ENCODE peak calls at places on chromosomes 6 and 20, in ten cellular contexts. U, V, B, D, Q, Y, M, W, L and J are unnamed samples.

GRCh38 chr6:42104807-42105713 is 37.4 kb downstream of the C6orf132 start:
- DNase-seq in U (no peak), V (no peak), B (no peak), D (no peak), Q (no peak), Y (no peak), M (peak), W (peak), L (no peak), J (no peak)

GRCh38 chr20:49896204-49896603 is 19.1 kb downstream of the SPATA2 start:
- DNase-seq in U (no peak), V (no peak), B (no peak), D (no peak), Q (no peak), Y (no peak), M (no peak), W (no peak), L (no peak), J (no peak)

GRCh38 chr20:15236812-15237211 is 899.4 kb upstream of the FLRT3 start:
- DNase-seq in U (no peak), V (peak), B (peak), D (no peak), Q (peak), Y (peak), M (no peak), W (no peak), L (peak), J (peak)

GRCh38 chr20:44720617-44720993 is 5.4 kb downstream of the CCN5 start:
- DNase-seq in U (no peak), V (peak), B (peak), D (no peak), Q (peak), Y (peak), M (no peak), W (peak), L (peak), J (no peak)

GRCh38 chr20:1326031-1326930 is 2.7 kb downstream of the SDCBP2 start:
- DNase-seq in U (no peak), V (peak), B (peak), D (no peak), Q (no peak), Y (no peak), M (no peak), W (no peak), L (peak), J (no peak)

GRCh38 chr6:27161946-27162603 is 85.4 kb upstream of the PRSS16 start:
- DNase-seq in U (no peak), V (peak), B (peak), D (no peak), Q (peak), Y (no peak), M (peak), W (no peak), L (peak), J (peak)

GRCh38 chr6:1080453-1081328 is 231.2 kb upstream of the FOXQ1 start:
- DNase-seq in U (no peak), V (no peak), B (no peak), D (no peak), Q (no peak), Y (no peak), M (no peak), W (no peak), L (no peak), J (no peak)

GRCh38 chr20:56217820-56218219 is 30.7 kb upstream of the MC3R start:
- DNase-seq in U (no peak), V (no peak), B (no peak), D (no peak), Q (peak), Y (no peak), M (no peak), W (no peak), L (no peak), J (no peak)

GRCh38 chr6:110875548-110876169 is 1.1 kb downstream of the AMD1 start:
- DNase-seq in U (peak), V (peak), B (peak), D (peak), Q (peak), Y (no peak), M (peak), W (peak), L (no peak), J (peak)

GRCh38 chr20:50673146-50673830 is 18.1 kb downstream of the RIPOR3 start:
- DNase-seq in U (no peak), V (no peak), B (peak), D (no peak), Q (no peak), Y (no peak), M (peak), W (no peak), L (no peak), J (no peak)

GRCh38 chr20:57620274-57620990 is at the start of gene ZBP1:
- DNase-seq in U (peak), V (no peak), B (no peak), D (peak), Q (no peak), Y (no peak), M (no peak), W (no peak), L (no peak), J (peak)

GRCh38 chr20:20743511-20744169 is 31.2 kb upstream of the RALGAPA2 start:
- DNase-seq in U (peak), V (peak), B (peak), D (peak), Q (peak), Y (no peak), M (no peak), W (peak), L (no peak), J (no peak)

GRCh38 chr6:82322386-82322785 is 41.2 kb upstream of the TPBG start:
- DNase-seq in U (no peak), V (no peak), B (peak), D (no peak), Q (no peak), Y (no peak), M (no peak), W (no peak), L (no peak), J (no peak)

GRCh38 chr20:1489764-1490436 is 1.3 kb downstream of the SIRPB2 start:
- DNase-seq in U (peak), V (no peak), B (no peak), D (no peak), Q (no peak), Y (peak), M (no peak), W (no peak), L (no peak), J (no peak)

GRCh38 chr6:19759117-19759880 is 77.9 kb upstream of the ID4 start:
- DNase-seq in U (no peak), V (peak), B (peak), D (no peak), Q (no peak), Y (peak), M (no peak), W (no peak), L (peak), J (no peak)

GRCh38 chr20:845226-845868 is 11.8 kb downstream of the FAM110A start:
- DNase-seq in U (no peak), V (no peak), B (no peak), D (peak), Q (no peak), Y (no peak), M (no peak), W (no peak), L (no peak), J (no peak)

GRCh38 chr20:44702776-44703175 is 12.4 kb upstream of the CCN5 start:
- DNase-seq in U (peak), V (peak), B (peak), D (peak), Q (no peak), Y (no peak), M (no peak), W (peak), L (peak), J (peak)

GRCh38 chr20:62825288-62825993 is 8.6 kb downstream of the COL9A3 start:
- DNase-seq in U (no peak), V (no peak), B (no peak), D (no peak), Q (no peak), Y (no peak), M (no peak), W (no peak), L (no peak), J (no peak)

GRCh38 chr6:50655848-50656453 is 57.4 kb upstream of the TFAP2D start:
- DNase-seq in U (no peak), V (no peak), B (no peak), D (no peak), Q (peak), Y (peak), M (peak), W (no peak), L (peak), J (peak)

GRCh38 chr6:87297115-87297514 is 25.3 kb upstream of the SMIM8 start:
- DNase-seq in U (no peak), V (peak), B (no peak), D (no peak), Q (no peak), Y (no peak), M (no peak), W (no peak), L (peak), J (no peak)

GRCh38 chr20:10357974-10358373 is 76.0 kb downstream of the MKKS start:
- DNase-seq in U (no peak), V (no peak), B (peak), D (no peak), Q (peak), Y (peak), M (no peak), W (no peak), L (peak), J (no peak)

GRCh38 chr20:62928246-62928939 is 2.1 kb upstream of the DIDO1 start:
- DNase-seq in U (no peak), V (no peak), B (no peak), D (no peak), Q (no peak), Y (no peak), M (no peak), W (no peak), L (no peak), J (no peak)

GRCh38 chr20:44973053-44973452 is 6.7 kb downstream of the STK4 start:
- DNase-seq in U (no peak), V (no peak), B (no peak), D (no peak), Q (peak), Y (peak), M (no peak), W (no peak), L (no peak), J (no peak)

GRCh38 chr20:6162239-6162638 is 39.4 kb upstream of the FERMT1 start:
- DNase-seq in U (peak), V (peak), B (peak), D (no peak), Q (no peak), Y (no peak), M (no peak), W (peak), L (no peak), J (no peak)

GRCh38 chr20:11993886-11994466 is 76.3 kb downstream of the BTBD3 start:
- DNase-seq in U (no peak), V (no peak), B (no peak), D (no peak), Q (peak), Y (no peak), M (no peak), W (no peak), L (no peak), J (peak)

GRCh38 chr6:46926481-46926880 is 4.7 kb upstream of the ADGRF5 start:
- DNase-seq in U (no peak), V (peak), B (peak), D (no peak), Q (no peak), Y (no peak), M (no peak), W (no peak), L (peak), J (no peak)

GRCh38 chr20:62918137-62918536 is 8.2 kb downstream of the DIDO1 start:
- DNase-seq in U (no peak), V (no peak), B (no peak), D (no peak), Q (no peak), Y (no peak), M (no peak), W (no peak), L (no peak), J (peak)

GRCh38 chr20:35729283-35729807 is 12.7 kb downstream of the RBM39 start:
- DNase-seq in U (no peak), V (no peak), B (no peak), D (no peak), Q (no peak), Y (no peak), M (no peak), W (no peak), L (no peak), J (no peak)

GRCh38 chr20:5657190-5657872 is 92.9 kb upstream of the SHLD1 start:
- DNase-seq in U (peak), V (peak), B (peak), D (no peak), Q (no peak), Y (peak), M (no peak), W (peak), L (peak), J (no peak)

GRCh38 chr6:17012421-17013225 is 89.2 kb upstream of the STMND1 start:
- DNase-seq in U (no peak), V (peak), B (peak), D (no peak), Q (peak), Y (no peak), M (no peak), W (no peak), L (peak), J (no peak)

GRCh38 chr6:1916334-1916985 is 306.7 kb downstream of the FOXC1 start:
- DNase-seq in U (no peak), V (peak), B (no peak), D (no peak), Q (no peak), Y (peak), M (no peak), W (no peak), L (peak), J (no peak)

GRCh38 chr6:53846250-53846649 is 51.4 kb downstream of the LRRC1 start:
- DNase-seq in U (no peak), V (no peak), B (no peak), D (no peak), Q (no peak), Y (no peak), M (no peak), W (no peak), L (no peak), J (no peak)

GRCh38 chr6:1634081-1634480 is 24.4 kb downstream of the FOXC1 start:
- DNase-seq in U (no peak), V (no peak), B (no peak), D (no peak), Q (no peak), Y (no peak), M (no peak), W (no peak), L (no peak), J (no peak)

GRCh38 chr6:100904316-100904715 is 23.2 kb upstream of the ASCC3 start:
- DNase-seq in U (no peak), V (no peak), B (no peak), D (no peak), Q (no peak), Y (no peak), M (no peak), W (no peak), L (no peak), J (no peak)

GRCh38 chr20:40359127-40359892 is 329.7 kb downstream of the MAFB start:
- DNase-seq in U (no peak), V (no peak), B (no peak), D (no peak), Q (no peak), Y (no peak), M (no peak), W (no peak), L (no peak), J (no peak)

GRCh38 chr20:45347936-45348809 is at the start of gene SDC4:
- DNase-seq in U (peak), V (peak), B (peak), D (peak), Q (peak), Y (peak), M (peak), W (peak), L (peak), J (no peak)

GRCh38 chr6:50093938-50094272 is 44.2 kb upstream of the DEFB112 start:
- DNase-seq in U (no peak), V (no peak), B (no peak), D (no peak), Q (no peak), Y (no peak), M (no peak), W (no peak), L (no peak), J (no peak)

GRCh38 chr6:17469006-17469972 is 75.9 kb downstream of the CAP2 start:
- DNase-seq in U (no peak), V (no peak), B (no peak), D (no peak), Q (no peak), Y (no peak), M (peak), W (no peak), L (no peak), J (no peak)

GRCh38 chr20:10521068-10521834 is 86.1 kb downstream of the SLX4IP start:
- DNase-seq in U (no peak), V (peak), B (peak), D (no peak), Q (peak), Y (peak), M (no peak), W (no peak), L (peak), J (no peak)

GRCh38 chr6:44805239-44805849 is 417.8 kb downstream of the CDC5L start:
- DNase-seq in U (no peak), V (peak), B (peak), D (no peak), Q (no peak), Y (no peak), M (no peak), W (no peak), L (peak), J (no peak)

GRCh38 chr20:22386300-22386623 is 198.1 kb downstream of the FOXA2 start:
- DNase-seq in U (no peak), V (no peak), B (no peak), D (no peak), Q (no peak), Y (no peak), M (no peak), W (no peak), L (no peak), J (no peak)

GRCh38 chr20:22383156-22383555 is 201.2 kb downstream of the FOXA2 start:
- DNase-seq in U (no peak), V (peak), B (peak), D (no peak), Q (no peak), Y (no peak), M (no peak), W (no peak), L (no peak), J (no peak)

GRCh38 chr20:22384978-22385377 is 199.4 kb downstream of the FOXA2 start:
- DNase-seq in U (no peak), V (no peak), B (no peak), D (no peak), Q (no peak), Y (no peak), M (no peak), W (no peak), L (no peak), J (no peak)

GRCh38 chr20:22387452-22387851 is 196.9 kb downstream of the FOXA2 start:
- DNase-seq in U (no peak), V (no peak), B (no peak), D (no peak), Q (no peak), Y (no peak), M (no peak), W (no peak), L (no peak), J (no peak)

GRCh38 chr20:22385602-22386299 is 198.6 kb downstream of the FOXA2 start:
- DNase-seq in U (no peak), V (no peak), B (peak), D (no peak), Q (no peak), Y (peak), M (peak), W (no peak), L (no peak), J (no peak)
- TF ChIP-seq CTCF in U (no peak), V (no peak), B (peak), D (peak), Q (no peak), Y (no peak), M (peak), W (no peak), L (no peak), J (peak)

GRCh38 chr6:163672710-163673109 is 258.2 kb downstream of the QKI start:
- DNase-seq in U (no peak), V (no peak), B (no peak), D (no peak), Q (no peak), Y (no peak), M (peak), W (no peak), L (no peak), J (no peak)
- H3K27ac ChIP-seq in U (no peak), V (no peak), B (no peak), D (no peak), Q (no peak), Y (no peak), M (no peak), W (no peak), L (no peak), J (no peak)

GRCh38 chr6:29355603-29356002 is 13.1 kb downstream of the OR5V1 start:
- DNase-seq in U (no peak), V (no peak), B (no peak), D (no peak), Q (no peak), Y (no peak), M (no peak), W (no peak), L (no peak), J (no peak)
- TF ChIP-seq CTCF in U (no peak), V (no peak), B (no peak), D (no peak), Q (no peak), Y (no peak), M (peak), W (no peak), L (no peak), J (peak)

GRCh38 chr6:90297124-90297865 is 652 bp upstream of the BACH2 start:
- DNase-seq in U (no peak), V (no peak), B (no peak), D (peak), Q (no peak), Y (no peak), M (no peak), W (no peak), L (no peak), J (no peak)
- H3K27ac ChIP-seq in U (no peak), V (no peak), B (peak), D (no peak), Q (no peak), Y (peak), M (no peak), W (peak), L (peak), J (peak)

GRCh38 chr20:64160536-64161495 is 3.4 kb upstream of the MYT1 start:
- DNase-seq in U (no peak), V (no peak), B (no peak), D (no peak), Q (no peak), Y (no peak), M (no peak), W (no peak), L (no peak), J (no peak)

GRCh38 chr20:64158346-64159285 is 5.6 kb upstream of the MYT1 start:
- DNase-seq in U (no peak), V (no peak), B (no peak), D (no peak), Q (no peak), Y (no peak), M (no peak), W (no peak), L (no peak), J (no peak)

GRCh38 chr20:64159286-64159680 is 5.0 kb upstream of the MYT1 start:
- DNase-seq in U (no peak), V (no peak), B (no peak), D (no peak), Q (no peak), Y (no peak), M (no peak), W (no peak), L (no peak), J (no peak)

GRCh38 chr20:64160118-64160517 is 4.1 kb upstream of the MYT1 start:
- DNase-seq in U (no peak), V (no peak), B (no peak), D (no peak), Q (no peak), Y (no peak), M (no peak), W (no peak), L (no peak), J (no peak)

DNA sequence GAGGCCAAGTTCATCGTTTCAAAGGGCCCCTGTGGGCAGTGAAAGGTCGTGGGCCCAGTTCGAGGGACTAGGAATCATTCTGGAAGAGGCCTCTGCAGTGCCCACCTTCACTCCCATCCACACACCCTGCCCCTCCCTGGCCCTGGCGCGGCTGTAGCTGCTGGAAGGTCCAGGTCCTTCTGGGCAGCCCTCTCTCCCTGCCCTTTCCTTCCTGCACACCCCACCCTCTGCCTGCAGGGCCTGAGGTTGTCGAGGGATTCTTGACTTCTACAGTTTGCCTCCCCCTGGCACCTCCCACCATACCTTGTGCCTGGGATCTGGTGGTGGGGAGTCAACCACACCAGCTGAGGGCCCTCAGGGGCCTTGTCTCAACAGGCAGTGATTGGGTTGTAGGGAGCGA is 4.5 kb upstream of the MYT1 start:
- DNase-seq in U (no peak), V (no peak), B (no peak), D (no peak), Q (no peak), Y (no peak), M (no peak), W (no peak), L (no peak), J (no peak)
- TF ChIP-seq CTCF in U (no peak), V (no peak), B (no peak), D (no peak), Q (no peak), Y (no peak), M (no peak), W (no peak), L (no peak), J (no peak)

DNA sequence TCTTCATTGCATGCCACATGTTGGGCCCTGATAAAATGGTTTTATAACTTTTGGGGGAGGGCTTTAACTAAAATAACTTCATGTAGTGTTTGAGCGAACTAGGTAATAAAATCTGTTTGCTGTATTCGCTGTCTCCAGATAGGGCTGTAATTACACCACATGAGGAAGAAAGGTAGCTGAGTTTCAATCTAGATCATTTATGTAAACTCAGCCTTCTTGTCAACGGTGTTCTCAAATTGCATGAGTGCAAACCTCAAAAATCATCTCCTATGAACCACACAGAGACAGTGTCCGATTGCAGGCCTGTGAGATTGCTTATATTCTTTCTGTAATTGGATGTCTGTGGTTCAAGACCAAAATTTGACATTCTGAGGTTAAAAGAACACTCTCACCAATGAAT is 37.7 kb upstream of the BEND3 start:
- DNase-seq in U (no peak), V (peak), B (no peak), D (no peak), Q (no peak), Y (no peak), M (no peak), W (no peak), L (peak), J (no peak)
- H3K27ac ChIP-seq in U (no peak), V (no peak), B (no peak), D (no peak), Q (no peak), Y (no peak), M (no peak), W (no peak), L (no peak), J (no peak)

GRCh38 chr6:15780437-15780836 is 117.6 kb upstream of the DTNBP1 start:
- DNase-seq in U (no peak), V (no peak), B (no peak), D (no peak), Q (no peak), Y (no peak), M (no peak), W (no peak), L (no peak), J (no peak)
- TF ChIP-seq CTCF in U (no peak), V (no peak), B (no peak), D (no peak), Q (no peak), Y (no peak), M (no peak), W (no peak), L (no peak), J (no peak)